ENCODE peak calls at places on chromosomes 3 and 15, in nine cellular contexts. One of them, this sample, is unnamed.
A peak's percentile ranks its signal among the peaks of the same experiment; 100 is the strongest.

GRCh38 chr15:57873564-57874209 is 167.2 kb downstream of the POLR2M start:
- DNase-seq in cardiac muscle cell: peak; percentile 66
- DNase-seq in epithelial cell of esophagus: peak; percentile 21
- DNase-seq in astrocyte of the spinal cord: peak; percentile 70
- DNase-seq in testis: no peak
- DNase-seq in lower lobe of right lung: no peak
- DNase-seq in cardiac fibroblast: peak; percentile 72
- DNase-seq in kidney: no peak
- DNase-seq in mammary epithelial cell: peak; percentile 15
- DNase-seq in this sample: peak; percentile 57

GRCh38 chr3:73516656-73517055 is 108.1 kb downstream of the PDZRN3 start:
- DNase-seq in cardiac muscle cell: no peak
- DNase-seq in epithelial cell of esophagus: no peak
- DNase-seq in astrocyte of the spinal cord: no peak
- DNase-seq in testis: peak; percentile 59
- DNase-seq in lower lobe of right lung: peak; percentile 56
- DNase-seq in cardiac fibroblast: no peak
- DNase-seq in kidney: no peak
- DNase-seq in mammary epithelial cell: no peak
- DNase-seq in this sample: no peak

GRCh38 chr15:34620814-34621213 is 37.4 kb upstream of the GOLGA8B start:
- DNase-seq in cardiac muscle cell: no peak
- DNase-seq in epithelial cell of esophagus: no peak
- DNase-seq in astrocyte of the spinal cord: no peak
- DNase-seq in testis: no peak
- DNase-seq in lower lobe of right lung: no peak
- DNase-seq in cardiac fibroblast: peak; percentile 5
- DNase-seq in kidney: no peak
- DNase-seq in mammary epithelial cell: no peak
- DNase-seq in this sample: no peak

GRCh38 chr15:67025719-67026118 is 39.7 kb upstream of the SMAD3 start:
- DNase-seq in cardiac muscle cell: peak; percentile 83
- DNase-seq in epithelial cell of esophagus: no peak
- DNase-seq in astrocyte of the spinal cord: peak; percentile 60
- DNase-seq in testis: peak; percentile 86
- DNase-seq in lower lobe of right lung: no peak
- DNase-seq in cardiac fibroblast: peak; percentile 75
- DNase-seq in kidney: peak; percentile 83
- DNase-seq in mammary epithelial cell: peak; percentile 29
- DNase-seq in this sample: peak; percentile 84

GRCh38 chr3:14353486-14353885 is 48.9 kb upstream of the SLC6A6 start:
- DNase-seq in cardiac muscle cell: no peak
- DNase-seq in epithelial cell of esophagus: no peak
- DNase-seq in astrocyte of the spinal cord: no peak
- DNase-seq in testis: no peak
- DNase-seq in lower lobe of right lung: no peak
- DNase-seq in cardiac fibroblast: no peak
- DNase-seq in kidney: no peak
- DNase-seq in mammary epithelial cell: no peak
- DNase-seq in this sample: no peak

GRCh38 chr3:177306252-177306651 is 109.0 kb upstream of the TBL1XR1 start:
- DNase-seq in cardiac muscle cell: peak; percentile 55
- DNase-seq in epithelial cell of esophagus: peak; percentile 92
- DNase-seq in astrocyte of the spinal cord: peak; percentile 37
- DNase-seq in testis: no peak
- DNase-seq in lower lobe of right lung: no peak
- DNase-seq in cardiac fibroblast: peak; percentile 94
- DNase-seq in kidney: no peak
- DNase-seq in mammary epithelial cell: peak; percentile 82
- DNase-seq in this sample: peak; percentile 19

GRCh38 chr3:107870989-107871638 is 219.7 kb downstream of the CD47 start:
- DNase-seq in cardiac muscle cell: no peak
- DNase-seq in epithelial cell of esophagus: peak; percentile 84
- DNase-seq in astrocyte of the spinal cord: no peak
- DNase-seq in testis: no peak
- DNase-seq in lower lobe of right lung: no peak
- DNase-seq in cardiac fibroblast: no peak
- DNase-seq in kidney: no peak
- DNase-seq in mammary epithelial cell: no peak
- DNase-seq in this sample: no peak

GRCh38 chr3:64222501-64222900 is 2.8 kb downstream of the PRICKLE2 start:
- DNase-seq in cardiac muscle cell: no peak
- DNase-seq in epithelial cell of esophagus: no peak
- DNase-seq in astrocyte of the spinal cord: no peak
- DNase-seq in testis: no peak
- DNase-seq in lower lobe of right lung: no peak
- DNase-seq in cardiac fibroblast: no peak
- DNase-seq in kidney: no peak
- DNase-seq in mammary epithelial cell: no peak
- DNase-seq in this sample: no peak

GRCh38 chr3:77134801-77135200 is 94.9 kb downstream of the ROBO2 start:
- DNase-seq in cardiac muscle cell: no peak
- DNase-seq in epithelial cell of esophagus: no peak
- DNase-seq in astrocyte of the spinal cord: no peak
- DNase-seq in testis: no peak
- DNase-seq in lower lobe of right lung: no peak
- DNase-seq in cardiac fibroblast: no peak
- DNase-seq in kidney: no peak
- DNase-seq in mammary epithelial cell: no peak
- DNase-seq in this sample: no peak

GRCh38 chr15:101625169-101625568 is 27.0 kb downstream of the TM2D3 start:
- DNase-seq in cardiac muscle cell: no peak
- DNase-seq in epithelial cell of esophagus: no peak
- DNase-seq in astrocyte of the spinal cord: no peak
- DNase-seq in testis: no peak
- DNase-seq in lower lobe of right lung: no peak
- DNase-seq in cardiac fibroblast: no peak
- DNase-seq in kidney: no peak
- DNase-seq in mammary epithelial cell: no peak
- DNase-seq in this sample: no peak

GRCh38 chr3:113153499-113154107 is 57.8 kb upstream of the BOC start:
- DNase-seq in cardiac muscle cell: no peak
- DNase-seq in epithelial cell of esophagus: no peak
- DNase-seq in astrocyte of the spinal cord: peak; percentile 29
- DNase-seq in testis: no peak
- DNase-seq in lower lobe of right lung: no peak
- DNase-seq in cardiac fibroblast: no peak
- DNase-seq in kidney: no peak
- DNase-seq in mammary epithelial cell: no peak
- DNase-seq in this sample: no peak

GRCh38 chr15:40336129-40337122 is 4.3 kb downstream of the CCDC9B start:
- DNase-seq in cardiac muscle cell: no peak
- DNase-seq in epithelial cell of esophagus: no peak
- DNase-seq in astrocyte of the spinal cord: no peak
- DNase-seq in testis: no peak
- DNase-seq in lower lobe of right lung: no peak
- DNase-seq in cardiac fibroblast: no peak
- DNase-seq in kidney: peak; percentile 70
- DNase-seq in mammary epithelial cell: no peak
- DNase-seq in this sample: no peak

GRCh38 chr3:105836533-105836932 is 32.3 kb downstream of the CBLB start:
- DNase-seq in cardiac muscle cell: peak; percentile 89
- DNase-seq in epithelial cell of esophagus: peak; percentile 78
- DNase-seq in astrocyte of the spinal cord: peak; percentile 82
- DNase-seq in testis: no peak
- DNase-seq in lower lobe of right lung: no peak
- DNase-seq in cardiac fibroblast: peak; percentile 92
- DNase-seq in kidney: no peak
- DNase-seq in mammary epithelial cell: peak; percentile 57
- DNase-seq in this sample: peak; percentile 86

DNA sequence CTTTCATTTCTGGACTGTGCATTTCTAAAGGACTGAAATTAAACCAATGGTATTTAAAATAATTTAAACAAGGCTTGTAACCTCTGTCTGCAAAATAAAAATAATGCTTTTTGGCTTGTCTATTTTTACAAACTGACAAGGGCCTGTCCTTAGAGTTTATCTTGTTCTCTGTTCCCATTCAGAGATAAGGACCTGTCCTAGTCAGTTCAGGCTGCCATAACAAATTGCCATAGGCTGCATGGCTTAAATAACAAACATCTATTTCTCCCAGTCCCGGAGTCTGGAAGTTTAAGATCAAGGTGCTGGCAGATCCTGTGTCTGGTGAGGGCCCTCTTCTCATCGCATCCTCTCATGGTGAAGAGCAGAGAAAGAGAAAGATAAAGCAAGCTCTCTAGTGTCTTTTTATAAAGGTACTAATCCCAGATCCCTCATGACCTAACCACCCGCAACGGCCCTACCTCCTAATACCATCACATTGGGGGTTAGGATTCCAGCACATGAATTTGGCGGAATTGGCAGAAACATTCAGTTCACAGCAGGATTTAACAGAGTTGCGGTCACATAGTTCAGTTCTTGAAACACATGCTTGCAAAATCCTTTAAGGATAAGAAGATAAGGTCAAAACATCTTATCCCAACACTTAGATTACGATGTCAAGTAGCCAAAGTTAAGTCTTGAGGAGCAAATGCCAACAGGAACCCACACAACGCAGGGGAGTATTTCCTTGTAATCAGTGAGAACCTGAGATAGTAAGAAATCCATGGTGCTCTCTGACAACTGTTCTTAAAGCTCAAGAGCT is 17.8 kb downstream of the KBTBD8 start:
- DNase-seq in cardiac muscle cell: peak; percentile 63
- DNase-seq in epithelial cell of esophagus: no peak
- DNase-seq in astrocyte of the spinal cord: no peak
- DNase-seq in testis: no peak
- DNase-seq in lower lobe of right lung: no peak
- DNase-seq in cardiac fibroblast: no peak
- DNase-seq in kidney: no peak
- DNase-seq in mammary epithelial cell: no peak
- DNase-seq in this sample: no peak
- H3K4me3 ChIP-seq in cardiac muscle cell: peak overlapping the region; percentile 8
- H3K4me3 ChIP-seq in epithelial cell of esophagus: no peak overlapping the region
- H3K4me3 ChIP-seq in astrocyte of the spinal cord: no peak overlapping the region
- H3K4me3 ChIP-seq in testis: no peak overlapping the region
- H3K4me3 ChIP-seq in lower lobe of right lung: no peak overlapping the region
- H3K4me3 ChIP-seq in cardiac fibroblast: no peak overlapping the region
- H3K4me3 ChIP-seq in kidney: no peak overlapping the region
- H3K4me3 ChIP-seq in mammary epithelial cell: no peak overlapping the region
- H3K4me3 ChIP-seq in this sample: no peak overlapping the region

GRCh38 chr3:127678315-127678599 is 5.5 kb downstream of the ABTB1 start:
- DNase-seq in cardiac muscle cell: no peak
- DNase-seq in epithelial cell of esophagus: no peak
- DNase-seq in astrocyte of the spinal cord: no peak
- DNase-seq in testis: no peak
- DNase-seq in lower lobe of right lung: no peak
- DNase-seq in cardiac fibroblast: no peak
- DNase-seq in kidney: no peak
- DNase-seq in mammary epithelial cell: no peak
- DNase-seq in this sample: no peak

GRCh38 chr3:127680146-127680661 is 7.5 kb downstream of the ABTB1 start:
- DNase-seq in cardiac muscle cell: no peak
- DNase-seq in epithelial cell of esophagus: no peak
- DNase-seq in astrocyte of the spinal cord: no peak
- DNase-seq in testis: peak; percentile 6
- DNase-seq in lower lobe of right lung: no peak
- DNase-seq in cardiac fibroblast: no peak
- DNase-seq in kidney: peak; percentile 69
- DNase-seq in mammary epithelial cell: no peak
- DNase-seq in this sample: no peak

GRCh38 chr3:127678611-127679533 is 6.1 kb downstream of the ABTB1 start:
- DNase-seq in cardiac muscle cell: no peak
- DNase-seq in epithelial cell of esophagus: peak; percentile 80
- DNase-seq in astrocyte of the spinal cord: no peak
- DNase-seq in testis: no peak
- DNase-seq in lower lobe of right lung: no peak
- DNase-seq in cardiac fibroblast: no peak
- DNase-seq in kidney: peak; percentile 62
- DNase-seq in mammary epithelial cell: peak; percentile 47
- DNase-seq in this sample: no peak

GRCh38 chr3:127680790-127681189 is 8.0 kb downstream of the ABTB1 start:
- DNase-seq in cardiac muscle cell: no peak
- DNase-seq in epithelial cell of esophagus: no peak
- DNase-seq in astrocyte of the spinal cord: no peak
- DNase-seq in testis: peak; percentile 8
- DNase-seq in lower lobe of right lung: no peak
- DNase-seq in cardiac fibroblast: no peak
- DNase-seq in kidney: peak; percentile 64
- DNase-seq in mammary epithelial cell: no peak
- DNase-seq in this sample: no peak

GRCh38 chr3:127679534-127680145 is 6.9 kb downstream of the ABTB1 start:
- DNase-seq in cardiac muscle cell: no peak
- DNase-seq in epithelial cell of esophagus: no peak
- DNase-seq in astrocyte of the spinal cord: no peak
- DNase-seq in testis: peak; percentile 12
- DNase-seq in lower lobe of right lung: no peak
- DNase-seq in cardiac fibroblast: no peak
- DNase-seq in kidney: peak; percentile 68
- DNase-seq in mammary epithelial cell: no peak
- DNase-seq in this sample: no peak
- TF ChIP-seq CTCF in cardiac muscle cell: peak; percentile 13
- TF ChIP-seq CTCF in epithelial cell of esophagus: no peak
- TF ChIP-seq CTCF in astrocyte of the spinal cord: peak; percentile 10
- TF ChIP-seq CTCF in testis: no peak
- TF ChIP-seq CTCF in lower lobe of right lung: no peak
- TF ChIP-seq CTCF in cardiac fibroblast: no peak
- TF ChIP-seq CTCF in kidney: no peak
- TF ChIP-seq CTCF in mammary epithelial cell: no peak
- TF ChIP-seq CTCF in this sample: peak; percentile 10

GRCh38 chr15:84872009-84872900 is 12.2 kb upstream of the SLC28A1 start:
- DNase-seq in cardiac muscle cell: peak; percentile 27
- DNase-seq in epithelial cell of esophagus: no peak
- DNase-seq in astrocyte of the spinal cord: no peak
- DNase-seq in testis: no peak
- DNase-seq in lower lobe of right lung: no peak
- DNase-seq in cardiac fibroblast: no peak
- DNase-seq in kidney: no peak
- DNase-seq in mammary epithelial cell: no peak
- DNase-seq in this sample: no peak
- H3K4me3 ChIP-seq in cardiac muscle cell: no peak overlapping the region
- H3K4me3 ChIP-seq in epithelial cell of esophagus: no peak overlapping the region
- H3K4me3 ChIP-seq in astrocyte of the spinal cord: no peak overlapping the region
- H3K4me3 ChIP-seq in testis: no peak overlapping the region
- H3K4me3 ChIP-seq in lower lobe of right lung: no peak overlapping the region
- H3K4me3 ChIP-seq in cardiac fibroblast: no peak overlapping the region
- H3K4me3 ChIP-seq in kidney: no peak overlapping the region
- H3K4me3 ChIP-seq in mammary epithelial cell: no peak overlapping the region
- H3K4me3 ChIP-seq in this sample: no peak overlapping the region

DNA sequence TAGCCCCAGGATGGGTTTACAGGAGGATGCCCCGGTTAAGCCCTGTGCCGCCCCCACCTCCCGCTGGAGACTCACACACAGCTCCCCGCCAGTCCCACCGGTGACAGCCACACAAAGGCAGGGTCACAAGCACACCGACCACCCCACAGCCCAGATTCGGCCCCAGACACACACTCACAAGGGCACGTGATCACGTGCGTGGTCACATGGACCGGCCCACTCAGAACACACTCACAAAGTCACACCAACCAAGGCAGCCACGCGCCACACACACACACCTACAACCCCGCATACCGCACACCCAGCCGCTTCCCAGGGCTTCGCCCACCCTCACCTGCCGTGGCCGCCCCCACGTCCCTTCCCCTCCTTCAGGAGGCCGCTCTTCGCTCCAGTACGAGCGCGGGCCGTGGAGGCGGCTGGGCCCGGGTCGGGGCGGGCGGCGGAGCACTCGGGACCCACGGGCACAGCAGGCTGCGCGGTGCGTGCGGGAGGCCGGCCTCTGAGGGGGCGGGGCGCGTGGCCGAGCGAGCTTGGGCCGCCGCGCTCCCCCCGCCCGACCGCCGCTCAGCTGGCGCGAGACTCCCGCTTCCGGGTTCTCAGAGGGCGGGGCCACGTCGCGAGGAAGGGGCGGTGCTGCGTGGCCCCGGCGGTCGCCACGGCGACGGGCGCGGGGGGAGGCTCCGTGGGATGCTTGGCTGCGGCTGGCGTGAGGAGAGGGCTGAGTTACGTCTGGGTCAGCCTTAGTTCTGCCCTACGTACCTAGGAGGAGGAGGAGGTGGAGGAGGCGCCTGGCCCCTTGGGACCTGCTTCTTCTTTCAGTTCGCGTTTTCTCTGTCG is at the start of gene SPG21:
- DNase-seq in cardiac muscle cell: peak; percentile 98
- DNase-seq in epithelial cell of esophagus: peak; percentile 90
- DNase-seq in astrocyte of the spinal cord: peak; percentile 96
- DNase-seq in testis: peak; percentile 94
- DNase-seq in lower lobe of right lung: peak; percentile 96
- DNase-seq in cardiac fibroblast: peak; percentile 94
- DNase-seq in kidney: peak; percentile 97
- DNase-seq in mammary epithelial cell: peak; percentile 87
- DNase-seq in this sample: peak; percentile 98
- TF ChIP-seq CTCF in cardiac muscle cell: no peak
- TF ChIP-seq CTCF in epithelial cell of esophagus: no peak
- TF ChIP-seq CTCF in astrocyte of the spinal cord: no peak
- TF ChIP-seq CTCF in testis: peak; percentile 10
- TF ChIP-seq CTCF in lower lobe of right lung: no peak
- TF ChIP-seq CTCF in cardiac fibroblast: no peak
- TF ChIP-seq CTCF in kidney: no peak
- TF ChIP-seq CTCF in mammary epithelial cell: no peak
- TF ChIP-seq CTCF in this sample: no peak